ENCODE peak calls at places on chromosomes 11 and 22, in nine cellular contexts. S, Z, O, I, Y, P, X, N and C are unnamed samples.

GRCh38 chr11:62340269-62340901 is 3.1 kb downstream of the ASRGL1 start:
- DNase-seq in Y (no peak), N (peak; percentile 62), X (peak; percentile 55), S (peak; percentile 5), O (peak; percentile 53), P (peak; percentile 48), Z (peak; percentile 59), I (peak; percentile 33), C (peak; percentile 76)

GRCh38 chr11:284081-285020 is 4.6 kb upstream of the PGGHG start:
- DNase-seq in Y (no peak), O (no peak), Z (peak; percentile 55), S (no peak), N (no peak), I (no peak), X (no peak), P (no peak), C (no peak)

GRCh38 chr11:122733301-122733686 is 77.8 kb downstream of the UBASH3B start:
- DNase-seq in O (peak; percentile 64), Z (no peak), I (peak; percentile 22), N (peak; percentile 55), Y (peak; percentile 8), P (no peak), X (no peak), S (no peak), C (peak; percentile 99)

GRCh38 chr11:31807791-31808074 is 3.4 kb downstream of the PAX6 start:
- DNase-seq in S (no peak), Z (no peak), N (no peak), P (no peak), Y (no peak), I (no peak), X (no peak), O (no peak), C (no peak)

GRCh38 chr11:69588270-69588669 is 52.7 kb upstream of the CCND1 start:
- DNase-seq in N (no peak), Z (no peak), X (no peak), O (peak; percentile 96), Y (no peak), I (no peak), S (peak; percentile 63), P (no peak), C (peak; percentile 50)

GRCh38 chr11:67352546-67353316 is 615 bp downstream of the POLD4 start:
- DNase-seq in P (no peak), N (no peak), Z (peak; percentile 73), S (no peak), Y (no peak), I (no peak), O (no peak), X (peak; percentile 62), C (no peak)

GRCh38 chr11:112226062-112226921 is at the start of gene PTS:
- DNase-seq in S (no peak), X (peak; percentile 96), I (peak; percentile 89), P (peak; percentile 68), Z (peak; percentile 94), O (peak; percentile 85), N (peak; percentile 79), Y (peak; percentile 62), C (peak; percentile 87)

GRCh38 chr11:27770576-27770975 is 70.3 kb upstream of the BDNF start:
- DNase-seq in P (no peak), X (no peak), S (no peak), Z (no peak), Y (no peak), O (no peak), I (no peak), N (no peak), C (no peak)

GRCh38 chr11:57980201-57980600 is 43.5 kb upstream of the OR9Q1 start:
- DNase-seq in I (no peak), X (no peak), N (no peak), Z (no peak), O (no peak), Y (no peak), P (no peak), S (no peak), C (no peak)

GRCh38 chr11:117822031-117822521 is 2.5 kb downstream of the FXYD2 start:
- DNase-seq in O (no peak), I (peak; percentile 59), X (peak; percentile 60), N (peak; percentile 21), P (peak; percentile 43), S (no peak), Y (no peak), Z (no peak), C (no peak)

GRCh38 chr22:19871845-19872778 is 17.4 kb upstream of the GNB1L start:
- DNase-seq in S (no peak), Z (peak; percentile 48), N (no peak), X (no peak), P (no peak), O (no peak), Y (no peak), I (no peak), C (no peak)

GRCh38 chr11:37352485-37352884 is 754.4 kb upstream of the RAG2 start:
- DNase-seq in Y (no peak), X (no peak), I (no peak), Z (no peak), N (no peak), P (no peak), S (no peak), O (no peak), C (no peak)

GRCh38 chr22:38454011-38454360 is 1.0 kb downstream of the KCNJ4 start:
- DNase-seq in Y (no peak), O (no peak), I (no peak), X (no peak), P (no peak), Z (no peak), N (no peak), S (no peak), C (no peak)

GRCh38 chr11:133708547-133709051 is 136.7 kb downstream of the SPATA19 start:
- DNase-seq in S (no peak), Y (no peak), Z (no peak), N (no peak), P (no peak), X (no peak), I (no peak), O (no peak), C (no peak)

GRCh38 chr11:61974766-61975631 is 7.6 kb upstream of the FTH1 start:
- DNase-seq in Z (peak; percentile 86), N (no peak), I (no peak), X (no peak), P (no peak), Y (no peak), O (no peak), S (no peak), C (peak; percentile 72)

GRCh38 chr22:41330169-41330568 is 28.8 kb downstream of the ZC3H7B start:
- DNase-seq in X (no peak), N (no peak), I (no peak), P (no peak), Z (no peak), O (no peak), Y (no peak), S (no peak), C (no peak)

GRCh38 chr11:101063706-101064105 is 65.9 kb downstream of the PGR start:
- DNase-seq in X (no peak), Y (no peak), Z (no peak), N (no peak), I (no peak), S (no peak), P (no peak), O (no peak), C (no peak)

GRCh38 chr11:2084721-2085120 is 54.5 kb downstream of the IGF2 start:
- DNase-seq in P (no peak), X (no peak), N (no peak), S (no peak), O (no peak), Y (no peak), I (no peak), Z (no peak), C (no peak)

GRCh38 chr11:18581825-18582224 is 6.7 kb downstream of the UEVLD start:
- DNase-seq in I (no peak), Z (no peak), O (no peak), S (no peak), P (no peak), N (no peak), Y (no peak), X (no peak), C (no peak)

GRCh38 chr11:3124821-3125220 is 40.3 kb downstream of the OSBPL5 start:
- DNase-seq in O (no peak), I (peak; percentile 13), Z (peak; percentile 29), S (no peak), N (no peak), X (no peak), Y (no peak), P (no peak), C (no peak)

DNA sequence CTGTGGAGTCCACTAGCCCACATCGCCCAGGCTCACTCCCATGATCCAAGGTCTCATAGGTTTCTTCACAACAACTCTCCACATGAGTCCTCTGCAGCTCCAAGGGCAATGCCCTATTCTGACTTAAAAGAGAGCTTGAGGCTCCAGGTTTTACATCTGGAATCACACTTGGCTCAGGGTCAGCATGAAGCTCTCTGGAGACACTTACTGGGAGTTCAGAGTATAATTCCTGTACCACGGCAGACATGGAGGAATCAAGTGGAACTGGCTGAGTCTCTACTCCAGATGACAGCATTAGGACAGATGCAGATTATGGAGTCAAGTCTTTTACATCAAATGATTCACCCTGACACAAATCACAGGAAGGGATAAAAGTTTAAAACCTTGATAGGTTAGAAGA is 11.4 kb downstream of the PRR14L start:
- DNase-seq in S (no peak), N (no peak), Y (no peak), I (no peak), Z (no peak), O (peak; percentile 48), X (no peak), P (no peak), C (no peak)
- TF ChIP-seq CTCF in S (no peak), N (no peak), Y (no peak), I (no peak), Z (no peak), O (peak; percentile 13), X (no peak), P (no peak), C (no peak)

GRCh38 chr11:94423467-94423866 is 22.2 kb upstream of the GPR83 start:
- DNase-seq in Y (no peak), S (no peak), Z (no peak), O (no peak), I (no peak), P (no peak), X (no peak), N (no peak), C (no peak)

GRCh38 chr11:94418123-94418770 is 17.0 kb upstream of the GPR83 start:
- DNase-seq in X (no peak), O (no peak), Y (no peak), N (no peak), P (no peak), I (no peak), S (no peak), Z (no peak), C (no peak)

GRCh38 chr11:94417386-94417987 is 16.3 kb upstream of the GPR83 start:
- DNase-seq in P (no peak), O (peak; percentile 54), X (no peak), I (no peak), Z (no peak), S (peak; percentile 11), N (peak; percentile 31), Y (no peak), C (peak; percentile 32)
- TF ChIP-seq CTCF in P (peak; percentile 67), O (peak; percentile 63), X (peak; percentile 6), I (peak; percentile 26), Z (peak; percentile 35), S (peak; percentile 77), N (peak; percentile 45), Y (peak; percentile 5), C (peak; percentile 15)

GRCh38 chr11:131866535-131867400 is 496.4 kb downstream of the NTM start:
- DNase-seq in N (no peak), P (no peak), O (no peak), S (no peak), Y (no peak), Z (no peak), X (no peak), I (no peak), C (no peak)
- TF ChIP-seq CTCF in N (no peak), P (peak; percentile 34), O (peak; percentile 3), S (peak; percentile 24), Y (no peak), Z (no peak), X (no peak), I (no peak), C (no peak)

GRCh38 chr11:114075891-114076441 is 16.5 kb downstream of the ZBTB16 start:
- DNase-seq in I (peak; percentile 65), O (peak; percentile 92), N (no peak), X (no peak), P (peak; percentile 62), S (no peak), Z (no peak), Y (no peak), C (peak; percentile 57)
- TF ChIP-seq CTCF in I (peak; percentile 78), O (peak; percentile 78), N (peak; percentile 68), X (peak; percentile 17), P (peak; percentile 72), S (peak; percentile 74), Z (peak; percentile 32), Y (peak; percentile 85), C (peak; percentile 63)